ENCODE peak calls at places on chromosomes 5 and 9, in four cellular contexts. R is heart right ventricle, G is left lung, E is mucosa of descending colon. O is an unnamed sample.

GRCh38 chr9:121972501-121972981 is 120.6 kb downstream of the TTLL11 start:
- ATAC-seq in R (peak; percentile 39), G (peak; percentile 91), E (peak; percentile 89), O (no peak)

GRCh38 chr5:128667148-128667547 is 129.1 kb upstream of the FBN2 start:
- ATAC-seq in R (no peak), G (no peak), E (no peak), O (no peak)

GRCh38 chr5:128777052-128777451 is 188.2 kb upstream of the SLC27A6 start:
- ATAC-seq in R (no peak), G (no peak), E (no peak), O (no peak)

GRCh38 chr5:111142932-111143331 is 50.8 kb downstream of the WDR36 start:
- ATAC-seq in R (no peak), G (no peak), E (no peak), O (no peak)

GRCh38 chr5:93594591-93595419 is 11.8 kb downstream of the NR2F1 start:
- ATAC-seq in R (no peak), G (no peak), E (no peak), O (no peak)

GRCh38 chr9:908806-909205 is 67.3 kb downstream of the DMRT1 start:
- ATAC-seq in R (no peak), G (no peak), E (no peak), O (no peak)

GRCh38 chr9:69963728-69964127 is 79.9 kb upstream of the MAMDC2 start:
- ATAC-seq in R (no peak), G (no peak), E (peak; percentile 30), O (no peak)

GRCh38 chr5:72510610-72511121 is 3.5 kb upstream of the ZNF366 start:
- ATAC-seq in R (peak; percentile 70), G (peak; percentile 64), E (peak; percentile 41), O (peak; percentile 35)

GRCh38 chr9:28915256-28915930 is 1342.1 kb upstream of the C9orf72 start:
- ATAC-seq in R (no peak), G (peak; percentile 84), E (peak; percentile 95), O (no peak)

GRCh38 chr5:145830594-145830993 is 4.5 kb downstream of the PRELID2 start:
- ATAC-seq in R (no peak), G (no peak), E (no peak), O (no peak)

GRCh38 chr5:69415584-69415958 is 655 bp downstream of the MARVELD2 start:
- ATAC-seq in R (no peak), G (peak; percentile 56), E (peak; percentile 55), O (no peak)

GRCh38 chr5:132022737-132023136 is 11.3 kb upstream of the ACSL6 start:
- ATAC-seq in R (no peak), G (no peak), E (no peak), O (no peak)

GRCh38 chr5:179427032-179427675 is 81.9 kb upstream of the ADAMTS2 start:
- ATAC-seq in R (no peak), G (no peak), E (no peak), O (no peak)

GRCh38 chr5:145775411-145775810 is 59.7 kb downstream of the PRELID2 start:
- ATAC-seq in R (no peak), G (peak; percentile 70), E (no peak), O (no peak)

GRCh38 chr5:77437194-77437593 is 54.9 kb downstream of the WDR41 start:
- ATAC-seq in R (no peak), G (peak; percentile 33), E (no peak), O (no peak)

GRCh38 chr9:127904888-127905728 is 5.7 kb upstream of the ST6GALNAC6 start:
- ATAC-seq in R (peak; percentile 3), G (peak; percentile 2), E (peak; percentile 80), O (no peak)

GRCh38 chr9:95124582-95125359 is 192.7 kb downstream of the FANCC start:
- ATAC-seq in R (peak; percentile 37), G (no peak), E (no peak), O (no peak)

GRCh38 chr9:110152704-110153374 is 55.1 kb downstream of the C9orf152 start:
- ATAC-seq in R (peak; percentile 22), G (peak; percentile 42), E (peak; percentile 47), O (no peak)

GRCh38 chr5:170296935-170297588 is 515 bp downstream of the LCP2 start:
- ATAC-seq in R (peak; percentile 27), G (peak; percentile 37), E (peak; percentile 31), O (no peak)

GRCh38 chr5:173639-174600 is 17.4 kb upstream of the LRRC14B start:
- ATAC-seq in R (no peak), G (no peak), E (no peak), O (no peak)

GRCh38 chr9:109467936-109468335 is 30.2 kb downstream of the PTPN3 start:
- ATAC-seq in R (no peak), G (no peak), E (no peak), O (no peak)

GRCh38 chr5:180568914-180569313 is 22.4 kb downstream of the SCGB3A1 start:
- ATAC-seq in R (no peak), G (no peak), E (no peak), O (no peak)

GRCh38 chr5:89128930-89129625 is 246.1 kb upstream of the MEF2C start:
- ATAC-seq in R (no peak), G (no peak), E (no peak), O (no peak)

GRCh38 chr5:96294887-96295209 is 138.2 kb downstream of the PCSK1 start:
- ATAC-seq in R (no peak), G (no peak), E (no peak), O (no peak)

GRCh38 chr5:26415987-26416386 is 622.4 kb downstream of the CDH9 start:
- ATAC-seq in R (no peak), G (no peak), E (no peak), O (no peak)

GRCh38 chr5:42719034-42719433 is 37.6 kb upstream of the CCDC152 start:
- ATAC-seq in R (no peak), G (no peak), E (no peak), O (no peak)

GRCh38 chr5:40911278-40911677 is 2.0 kb downstream of the C7 start:
- ATAC-seq in R (peak; percentile 77), G (no peak), E (no peak), O (no peak)

GRCh38 chr9:16329699-16330113 is 540.8 kb downstream of the BNC2 start:
- ATAC-seq in R (peak; percentile 85), G (peak; percentile 60), E (peak; percentile 45), O (no peak)

GRCh38 chr5:157558089-157558595 is 17.4 kb downstream of the ADAM19 start:
- ATAC-seq in R (no peak), G (no peak), E (peak; percentile 27), O (no peak)

GRCh38 chr5:73770601-73771025 is 144.6 kb downstream of the ARHGEF28 start:
- ATAC-seq in R (no peak), G (peak; percentile 70), E (no peak), O (no peak)

GRCh38 chr5:147995846-147996245 is 67.9 kb upstream of the SPINK5 start:
- ATAC-seq in R (no peak), G (no peak), E (no peak), O (no peak)

GRCh38 chr5:35919191-35919590 is 19.2 kb downstream of the CAPSL start:
- ATAC-seq in R (no peak), G (no peak), E (no peak), O (no peak)

GRCh38 chr5:141753971-141754713 is 72.1 kb upstream of the ARAP3 start:
- ATAC-seq in R (no peak), G (peak; percentile 63), E (peak; percentile 35), O (no peak)

DNA sequence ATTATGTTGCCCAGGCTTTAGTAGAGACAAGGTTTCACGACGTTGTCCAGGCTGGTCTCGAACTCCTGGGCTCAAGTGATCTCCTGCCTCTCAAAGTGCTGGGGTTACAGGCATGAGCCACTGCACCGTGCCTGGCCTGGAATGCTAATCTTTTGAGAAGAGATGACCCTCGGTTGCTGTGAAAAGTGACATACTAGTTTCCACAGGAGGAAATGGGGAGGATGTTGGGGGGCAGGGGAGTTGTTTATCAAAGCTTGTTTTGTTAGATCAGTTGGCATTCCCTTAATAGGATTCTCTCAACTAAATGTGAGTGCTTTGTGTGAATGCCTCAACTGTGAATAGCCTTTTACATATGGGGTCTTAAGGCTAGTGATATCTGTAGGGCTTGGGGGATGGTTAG is 16.4 kb upstream of the MATR3 start:
- ATAC-seq in R (no peak), G (no peak), E (no peak), O (no peak)
- H3K4me3 ChIP-seq in R (no peak overlapping the region), G (no peak overlapping the region), E (no peak overlapping the region), O (no peak overlapping the region)

GRCh38 chr9:116157436-116158138 is 4.0 kb downstream of the PAPPA start:
- ATAC-seq in R (no peak), G (no peak), E (no peak), O (no peak)
- H3K4me3 ChIP-seq in R (peak overlapping the region; percentile 59), G (no peak overlapping the region), E (no peak overlapping the region), O (peak overlapping the region; percentile 39)

GRCh38 chr5:87076931-87077330 is 190.8 kb upstream of the RASA1 start:
- ATAC-seq in R (no peak), G (no peak), E (no peak), O (no peak)

GRCh38 chr5:87076411-87076810 is 191.3 kb upstream of the RASA1 start:
- ATAC-seq in R (no peak), G (no peak), E (no peak), O (no peak)

GRCh38 chr5:87074934-87075541 is 192.6 kb upstream of the RASA1 start:
- ATAC-seq in R (peak; percentile 35), G (no peak), E (peak; percentile 97), O (no peak)

GRCh38 chr5:87069974-87070608 is 197.6 kb upstream of the RASA1 start:
- ATAC-seq in R (peak; percentile 59), G (peak; percentile 66), E (peak; percentile 52), O (no peak)

DNA sequence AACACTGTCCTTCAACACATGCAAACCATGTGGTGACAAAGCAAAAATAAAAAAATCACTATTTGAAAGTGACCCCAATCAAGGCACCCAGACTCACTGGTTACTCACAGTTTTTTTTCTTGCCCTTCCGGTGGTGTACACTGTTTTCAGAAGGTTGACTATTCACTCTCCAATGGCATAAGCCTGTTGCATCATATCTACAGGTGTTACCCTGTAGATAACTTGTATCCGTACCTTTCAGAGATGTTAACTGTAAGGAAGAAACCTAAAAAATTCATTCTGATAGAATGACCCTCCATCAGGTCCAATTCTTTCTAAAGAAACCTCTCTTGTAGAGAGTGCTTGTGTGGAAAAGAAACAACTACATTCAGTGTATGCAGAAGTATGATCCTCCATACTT is 193.6 kb upstream of the RASA1 start:
- ATAC-seq in R (no peak), G (no peak), E (no peak), O (no peak)
- H3K4me3 ChIP-seq in R (no peak overlapping the region), G (no peak overlapping the region), E (no peak overlapping the region), O (no peak overlapping the region)

GRCh38 chr5:38447786-38448185 is 108.7 kb downstream of the LIFR start:
- ATAC-seq in R (peak; percentile 59), G (no peak), E (no peak), O (peak; percentile 57)

GRCh38 chr5:38445374-38446028 is 110.9 kb downstream of the LIFR start:
- ATAC-seq in R (peak; percentile 22), G (peak; percentile 23), E (no peak), O (peak; percentile 35)

GRCh38 chr5:38443390-38443789 is 113.1 kb downstream of the LIFR start:
- ATAC-seq in R (no peak), G (no peak), E (no peak), O (no peak)

GRCh38 chr5:38448553-38449350 is 107.7 kb downstream of the LIFR start:
- ATAC-seq in R (peak; percentile 13), G (no peak), E (no peak), O (no peak)

DNA sequence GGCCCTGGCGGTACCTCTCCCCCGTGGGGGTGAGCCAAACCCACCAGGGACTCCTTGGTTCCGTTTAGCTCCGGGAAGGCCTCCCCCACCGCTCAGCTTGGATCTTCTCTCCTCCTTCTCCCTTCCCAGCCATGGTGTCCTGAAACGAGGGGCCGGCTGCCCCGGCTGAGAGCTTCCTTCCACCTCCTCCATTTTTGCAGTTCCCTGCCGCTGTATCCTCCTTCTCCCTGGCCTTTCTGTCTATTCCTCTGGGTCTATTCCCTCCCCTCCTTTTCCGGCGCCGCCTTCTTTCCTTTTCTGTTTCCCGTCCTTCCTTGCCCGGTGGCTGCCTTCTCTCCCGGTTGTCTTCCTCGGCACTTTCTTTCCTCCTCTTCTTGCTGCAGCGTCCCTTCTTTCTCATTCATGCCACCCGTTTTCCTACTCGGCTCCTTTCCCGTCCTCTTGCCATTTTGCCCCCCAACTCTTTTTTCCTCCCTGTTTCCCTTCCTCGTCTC is 110.4 kb downstream of the LIFR start:
- ATAC-seq in R (no peak), G (no peak), E (no peak), O (no peak)
- H3K4me3 ChIP-seq in R (peak overlapping the region; percentile 34), G (peak overlapping the region; percentile 7), E (no peak overlapping the region), O (peak overlapping the region; percentile 45)